ENCODE peak calls at places on chromosomes 2 and 18, in nine cellular contexts. G is astrocyte of the cerebellum, J is fibroblast of mammary gland, Z is GM10248, I is coronary artery, X is uterus, R is testis, S is cardiac fibroblast, T is vagina. H is an unnamed sample.

GRCh38 chr2:131127076-131127475 is 21.9 kb downstream of the PLEKHB2 start:
- DNase-seq in G (no peak), J (no peak), Z (no peak), I (no peak), X (no peak), R (peak; percentile 62), S (no peak), T (no peak), H (no peak)

GRCh38 chr2:20992201-20992711 is 51.6 kb downstream of the APOB start:
- DNase-seq in G (no peak), J (peak; percentile 1), Z (no peak), I (no peak), X (peak; percentile 58), R (peak; percentile 37), S (peak; percentile 1), T (no peak), H (no peak)

GRCh38 chr2:16487686-16488085 is 177.9 kb downstream of the CYRIA start:
- DNase-seq in G (peak; percentile 5), J (peak; percentile 52), Z (no peak), I (no peak), X (no peak), R (peak; percentile 29), S (peak; percentile 63), T (no peak), H (no peak)

GRCh38 chr18:39561136-39561535 is 1995.5 kb upstream of the CELF4 start:
- DNase-seq in G (peak; percentile 4), J (peak; percentile 75), Z (no peak), I (no peak), X (no peak), R (no peak), S (peak; percentile 53), T (no peak), H (no peak)

GRCh38 chr2:190627881-190628412 is 20.9 kb upstream of the NAB1 start:
- DNase-seq in G (no peak), J (no peak), Z (peak; percentile 62), I (no peak), X (peak; percentile 35), R (peak; percentile 42), S (peak; percentile 50), T (no peak), H (no peak)

GRCh38 chr2:167944825-167945659 is 302.4 kb downstream of the STK39 start:
- DNase-seq in G (no peak), J (peak; percentile 42), Z (no peak), I (no peak), X (no peak), R (peak; percentile 25), S (peak; percentile 48), T (no peak), H (no peak)

GRCh38 chr2:20113986-20114938 is 62.8 kb upstream of the LAPTM4A start:
- DNase-seq in G (no peak), J (no peak), Z (no peak), I (no peak), X (no peak), R (no peak), S (no peak), T (no peak), H (no peak)

GRCh38 chr2:21820271-21820670 is 696.5 kb downstream of the TDRD15 start:
- DNase-seq in G (no peak), J (no peak), Z (no peak), I (no peak), X (no peak), R (no peak), S (no peak), T (no peak), H (no peak)

GRCh38 chr2:118061135-118061955 is 26.9 kb upstream of the INSIG2 start:
- DNase-seq in G (peak; percentile 68), J (peak; percentile 88), Z (peak; percentile 38), I (no peak), X (no peak), R (no peak), S (peak; percentile 80), T (no peak), H (no peak)

GRCh38 chr18:55634545-55634944 is 46.6 kb upstream of the TCF4 start:
- DNase-seq in G (peak; percentile 16), J (peak; percentile 89), Z (no peak), I (no peak), X (no peak), R (no peak), S (peak; percentile 89), T (no peak), H (no peak)

GRCh38 chr2:235267251-235267650 is 226.6 kb upstream of the AGAP1 start:
- DNase-seq in G (no peak), J (no peak), Z (no peak), I (no peak), X (no peak), R (no peak), S (peak; percentile 58), T (no peak), H (no peak)

GRCh38 chr2:120898961-120899360 is 163.3 kb downstream of the GLI2 start:
- DNase-seq in G (no peak), J (no peak), Z (no peak), I (no peak), X (no peak), R (no peak), S (no peak), T (no peak), H (no peak)

GRCh38 chr18:8797206-8797605 is 91.8 kb downstream of the MTCL1 start:
- DNase-seq in G (no peak), J (peak; percentile 18), Z (no peak), I (no peak), X (no peak), R (no peak), S (no peak), T (no peak), H (no peak)

GRCh38 chr2:16226942-16227664 is 286.8 kb downstream of the MYCN start:
- DNase-seq in G (no peak), J (no peak), Z (no peak), I (no peak), X (no peak), R (no peak), S (no peak), T (no peak), H (no peak)

GRCh38 chr2:45823723-45824206 is 172.3 kb downstream of the PRKCE start:
- DNase-seq in G (no peak), J (peak; percentile 17), Z (no peak), I (peak; percentile 88), X (peak; percentile 47), R (no peak), S (peak; percentile 29), T (no peak), H (no peak)

GRCh38 chr18:11883153-11883552 is 25.0 kb downstream of the MPPE1 start:
- DNase-seq in G (no peak), J (no peak), Z (peak; percentile 73), I (no peak), X (no peak), R (no peak), S (peak; percentile 22), T (no peak), H (no peak)

GRCh38 chr2:223837290-223838061 is at the start of gene AP1S3:
- DNase-seq in G (no peak), J (peak; percentile 37), Z (peak; percentile 88), I (no peak), X (peak; percentile 45), R (peak; percentile 75), S (peak; percentile 56), T (no peak), H (peak; percentile 86)
- TF ChIP-seq CTCF in G (no peak), J (no peak), Z (peak; percentile 45), I (no peak), X (no peak), R (no peak), S (no peak), T (no peak), H (no peak)

GRCh38 chr2:69012310-69013122 is 463 bp upstream of the ANTXR1 start:
- DNase-seq in G (no peak), J (peak; percentile 43), Z (peak; percentile 59), I (no peak), X (peak; percentile 85), R (peak; percentile 74), S (no peak), T (no peak), H (peak; percentile 90)

GRCh38 chr2:69013837-69014796 is 1.1 kb downstream of the ANTXR1 start:
- DNase-seq in G (no peak), J (peak; percentile 37), Z (no peak), I (no peak), X (no peak), R (no peak), S (peak; percentile 79), T (peak; percentile 85), H (no peak)

GRCh38 chr2:69011611-69012157 is 1.3 kb upstream of the ANTXR1 start:
- DNase-seq in G (no peak), J (no peak), Z (no peak), I (no peak), X (no peak), R (no peak), S (no peak), T (peak; percentile 75), H (no peak)

GRCh38 chr2:69010437-69011194 is 2.4 kb upstream of the ANTXR1 start:
- DNase-seq in G (no peak), J (no peak), Z (no peak), I (no peak), X (no peak), R (no peak), S (no peak), T (no peak), H (no peak)

GRCh38 chr2:69013123-69013836 is at the start of gene ANTXR1:
- DNase-seq in G (peak; percentile 64), J (peak; percentile 81), Z (peak; percentile 29), I (peak; percentile 88), X (peak; percentile 66), R (peak; percentile 63), S (peak; percentile 91), T (peak; percentile 89), H (peak; percentile 88)
- TF ChIP-seq CTCF in G (no peak), J (no peak), Z (no peak), I (peak; percentile 14), X (peak; percentile 18), R (no peak), S (no peak), T (no peak), H (peak; percentile 22)

DNA sequence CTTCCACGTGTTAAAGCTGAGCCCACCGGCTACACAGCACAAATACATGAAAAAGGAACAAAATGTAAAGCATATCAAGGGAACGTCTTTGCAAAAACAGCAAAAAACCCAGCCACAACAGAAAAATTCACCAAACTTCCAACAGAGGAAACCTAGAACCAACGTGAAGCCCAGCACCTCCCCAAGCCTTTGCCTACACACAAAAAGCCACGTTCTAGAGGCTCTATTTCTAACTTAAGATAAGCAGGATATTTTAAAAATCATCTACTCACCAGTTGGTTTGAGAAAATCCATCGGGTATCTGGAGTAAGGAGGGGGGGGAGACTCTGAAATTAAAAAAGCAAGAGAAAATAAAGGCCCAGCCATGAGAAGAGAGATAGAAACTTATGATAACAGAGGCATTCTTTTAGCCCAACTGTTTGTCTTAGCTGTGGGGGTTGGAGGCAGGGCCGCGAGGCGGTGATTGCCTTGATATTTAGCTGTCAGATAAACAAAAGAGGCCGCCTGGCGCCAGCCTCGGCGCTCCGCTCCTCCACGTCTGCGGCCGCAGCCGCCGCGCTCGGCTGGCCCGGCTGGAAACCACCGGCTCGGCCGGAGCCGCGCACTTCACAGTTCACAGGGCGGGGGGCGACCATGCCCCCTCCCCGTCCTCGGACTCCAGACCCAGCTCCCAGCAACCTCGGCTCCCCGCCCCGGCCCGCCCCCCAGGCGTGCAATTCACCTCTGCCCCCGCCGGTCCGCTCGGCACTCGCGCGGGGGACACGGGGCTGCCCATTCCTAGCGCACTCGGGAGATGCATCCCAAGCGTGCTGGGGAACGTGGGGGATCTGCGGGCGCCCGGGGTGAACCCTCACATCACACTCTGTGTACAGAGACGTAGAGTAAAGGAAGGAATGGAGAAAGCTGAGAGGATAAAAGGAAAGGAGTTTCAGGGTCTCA is 2.4 kb downstream of the SMAD7 start:
- DNase-seq in G (no peak), J (no peak), Z (peak; percentile 67), I (peak; percentile 75), X (no peak), R (peak; percentile 52), S (peak; percentile 56), T (no peak), H (no peak)
- TF ChIP-seq CTCF in G (no peak), J (no peak), Z (no peak), I (no peak), X (no peak), R (peak; percentile 8), S (no peak), T (no peak), H (peak; percentile 11)

GRCh38 chr18:54161267-54161666 is 63.2 kb downstream of the MBD2 start:
- DNase-seq in G (no peak), J (no peak), Z (no peak), I (no peak), X (no peak), R (no peak), S (no peak), T (no peak), H (no peak)
- TF ChIP-seq CTCF in G (no peak), J (no peak), Z (no peak), I (no peak), X (no peak), R (no peak), S (no peak), T (no peak), H (no peak)